ENCODE peak calls at places on chromosomes 2 and 18, in four cellular contexts. U is WTC11; X is posterior vena cava; W is stimulated activated CD8-positive, alpha-beta memory T cell treated with anti-CD3 and anti-CD28 coated beads, Interleukin-4, amount 100 ng/mL, for 4 hours. Y is an unnamed sample.

GRCh38 chr18:79881695-79882094 is 69.8 kb downstream of the SLC66A2 start:
- DNase-seq in X (no peak), U (no peak), W (no peak), Y (peak)

GRCh38 chr18:26719909-26720308 is 145.6 kb downstream of the AQP4 start:
- DNase-seq in U (no peak), W (no peak), X (no peak), Y (no peak)

GRCh38 chr2:98869868-98870267 is 66.2 kb downstream of the CRACDL start:
- DNase-seq in W (no peak), X (no peak), U (no peak), Y (no peak)

GRCh38 chr18:23864620-23865019 is 149.9 kb upstream of the TTC39C start:
- DNase-seq in U (no peak), X (no peak), W (no peak), Y (no peak)

GRCh38 chr18:62833494-62833893 is 118.2 kb downstream of the PHLPP1 start:
- DNase-seq in X (no peak), W (no peak), U (no peak), Y (no peak)

GRCh38 chr2:127778447-127778846 is 32.5 kb downstream of the WDR33 start:
- DNase-seq in W (no peak), X (no peak), U (no peak), Y (no peak)

GRCh38 chr2:73260338-73260984 is 23.8 kb downstream of the FBXO41 start:
- DNase-seq in X (peak), U (peak), W (no peak), Y (peak)

GRCh38 chr2:233566141-233566956 is at the start of gene USP40:
- DNase-seq in X (peak), U (peak), W (peak), Y (peak)

GRCh38 chr18:37419272-37419671 is 146.3 kb downstream of the CELF4 start:
- DNase-seq in W (no peak), X (no peak), U (no peak), Y (no peak)

GRCh38 chr2:75920721-75921551 is 210.2 kb upstream of the GCFC2 start:
- DNase-seq in X (no peak), W (no peak), U (no peak), Y (no peak)

GRCh38 chr18:1252534-1252933 is 347.9 kb downstream of the ADCYAP1 start:
- DNase-seq in W (no peak), U (no peak), X (no peak), Y (no peak)

GRCh38 chr2:113282747-113283533 is 4.2 kb upstream of the PAX8 start:
- DNase-seq in U (peak), X (peak), W (no peak), Y (no peak)

GRCh38 chr2:232321156-232321816 is 57.3 kb upstream of the ALPP start:
- DNase-seq in U (peak), W (no peak), X (peak), Y (no peak)

GRCh38 chr2:239621611-239622010 is 220.8 kb upstream of the HDAC4 start:
- DNase-seq in W (no peak), U (no peak), X (peak), Y (no peak)

GRCh38 chr2:169507698-169508097 is 1.8 kb upstream of the KLHL41 start:
- DNase-seq in W (no peak), X (no peak), U (no peak), Y (no peak)